ENCODE peak calls at places on chromosomes 13 and 19, in ten cellular contexts. One of them, this sample, is unnamed.
A peak's percentile ranks its signal among the peaks of the same experiment; 100 is the strongest.

GRCh38 chr19:6424190-6424938 is at the start of gene KHSRP:
- DNase-seq in astrocyte: no peak
- DNase-seq in psoas muscle: peak; percentile 100
- DNase-seq in Peyer's patch: no peak
- DNase-seq in PC-9: no peak
- DNase-seq in heart right ventricle: no peak
- DNase-seq in mammary epithelial cell: no peak
- DNase-seq in fibroblast of lung: no peak
- DNase-seq in IMR-90: no peak
- DNase-seq in endodermal cell: no peak
- DNase-seq in this sample: peak; percentile 39

GRCh38 chr19:55493052-55493649 is 4.9 kb downstream of the SSC5D start:
- DNase-seq in Peyer's patch: no peak
- DNase-seq in endodermal cell: no peak
- DNase-seq in PC-9: no peak
- DNase-seq in fibroblast of lung: peak; percentile 48
- DNase-seq in astrocyte: peak; percentile 24
- DNase-seq in IMR-90: peak; percentile 67
- DNase-seq in psoas muscle: no peak
- DNase-seq in heart right ventricle: peak; percentile 57
- DNase-seq in mammary epithelial cell: no peak
- DNase-seq in this sample: no peak

GRCh38 chr19:16340092-16340491 is 15.5 kb downstream of the KLF2 start:
- DNase-seq in psoas muscle: no peak
- DNase-seq in endodermal cell: no peak
- DNase-seq in fibroblast of lung: peak; percentile 77
- DNase-seq in IMR-90: peak; percentile 61
- DNase-seq in PC-9: no peak
- DNase-seq in Peyer's patch: no peak
- DNase-seq in mammary epithelial cell: no peak
- DNase-seq in heart right ventricle: no peak
- DNase-seq in astrocyte: peak; percentile 76
- DNase-seq in this sample: no peak

GRCh38 chr13:55534306-55534705 is 1606.4 kb upstream of the PRR20A start:
- DNase-seq in PC-9: no peak
- DNase-seq in fibroblast of lung: no peak
- DNase-seq in heart right ventricle: no peak
- DNase-seq in mammary epithelial cell: no peak
- DNase-seq in psoas muscle: no peak
- DNase-seq in astrocyte: no peak
- DNase-seq in IMR-90: no peak
- DNase-seq in endodermal cell: no peak
- DNase-seq in Peyer's patch: no peak
- DNase-seq in this sample: no peak

GRCh38 chr13:44652223-44652622 is 76.1 kb upstream of the TSC22D1 start:
- DNase-seq in astrocyte: no peak
- DNase-seq in psoas muscle: no peak
- DNase-seq in Peyer's patch: no peak
- DNase-seq in fibroblast of lung: no peak
- DNase-seq in PC-9: no peak
- DNase-seq in mammary epithelial cell: no peak
- DNase-seq in IMR-90: no peak
- DNase-seq in endodermal cell: no peak
- DNase-seq in heart right ventricle: no peak
- DNase-seq in this sample: no peak

GRCh38 chr19:41588497-41589209 is 12.7 kb downstream of the CEACAM21 start:
- DNase-seq in heart right ventricle: peak; percentile 31
- DNase-seq in endodermal cell: peak; percentile 81
- DNase-seq in PC-9: no peak
- DNase-seq in astrocyte: peak; percentile 10
- DNase-seq in IMR-90: peak; percentile 29
- DNase-seq in fibroblast of lung: peak; percentile 27
- DNase-seq in psoas muscle: no peak
- DNase-seq in Peyer's patch: no peak
- DNase-seq in mammary epithelial cell: peak; percentile 22
- DNase-seq in this sample: peak; percentile 22

GRCh38 chr13:57627663-57628062 is 3.9 kb upstream of the PCDH17 start:
- DNase-seq in PC-9: no peak
- DNase-seq in endodermal cell: no peak
- DNase-seq in IMR-90: peak; percentile 2
- DNase-seq in psoas muscle: no peak
- DNase-seq in Peyer's patch: no peak
- DNase-seq in astrocyte: peak; percentile 12
- DNase-seq in mammary epithelial cell: no peak
- DNase-seq in fibroblast of lung: peak; percentile 27
- DNase-seq in heart right ventricle: no peak
- DNase-seq in this sample: no peak

GRCh38 chr19:38564981-38565685 is 52.6 kb downstream of the MAP4K1 start:
- DNase-seq in mammary epithelial cell: no peak
- DNase-seq in endodermal cell: peak; percentile 69
- DNase-seq in heart right ventricle: no peak
- DNase-seq in IMR-90: no peak
- DNase-seq in fibroblast of lung: peak; percentile 6
- DNase-seq in Peyer's patch: peak; percentile 60
- DNase-seq in psoas muscle: no peak
- DNase-seq in PC-9: no peak
- DNase-seq in astrocyte: no peak
- DNase-seq in this sample: no peak

GRCh38 chr19:11381535-11382369 is 2.4 kb downstream of the EPOR start:
- DNase-seq in IMR-90: peak; percentile 88
- DNase-seq in psoas muscle: peak; percentile 73
- DNase-seq in fibroblast of lung: peak; percentile 85
- DNase-seq in astrocyte: peak; percentile 75
- DNase-seq in Peyer's patch: peak; percentile 89
- DNase-seq in PC-9: no peak
- DNase-seq in endodermal cell: peak; percentile 96
- DNase-seq in heart right ventricle: peak; percentile 75
- DNase-seq in mammary epithelial cell: peak; percentile 91
- DNase-seq in this sample: peak; percentile 82

GRCh38 chr13:30339721-30340366 is 32.5 kb upstream of the KATNAL1 start:
- DNase-seq in PC-9: no peak
- DNase-seq in endodermal cell: no peak
- DNase-seq in astrocyte: peak; percentile 14
- DNase-seq in mammary epithelial cell: no peak
- DNase-seq in IMR-90: no peak
- DNase-seq in psoas muscle: no peak
- DNase-seq in heart right ventricle: no peak
- DNase-seq in Peyer's patch: no peak
- DNase-seq in fibroblast of lung: peak; percentile 38
- DNase-seq in this sample: no peak

GRCh38 chr13:46181799-46182490 is at the start of gene LCP1:
- DNase-seq in psoas muscle: no peak
- DNase-seq in mammary epithelial cell: peak; percentile 10
- DNase-seq in heart right ventricle: no peak
- DNase-seq in astrocyte: no peak
- DNase-seq in PC-9: peak; percentile 87
- DNase-seq in Peyer's patch: peak; percentile 88
- DNase-seq in fibroblast of lung: no peak
- DNase-seq in IMR-90: no peak
- DNase-seq in endodermal cell: peak; percentile 47
- DNase-seq in this sample: peak; percentile 82

GRCh38 chr19:10921909-10922637 is 6.4 kb downstream of the YIPF2 start:
- DNase-seq in heart right ventricle: no peak
- DNase-seq in fibroblast of lung: no peak
- DNase-seq in psoas muscle: no peak
- DNase-seq in mammary epithelial cell: no peak
- DNase-seq in IMR-90: no peak
- DNase-seq in astrocyte: no peak
- DNase-seq in endodermal cell: no peak
- DNase-seq in PC-9: peak; percentile 30
- DNase-seq in Peyer's patch: no peak
- DNase-seq in this sample: no peak

GRCh38 chr13:67390462-67391093 is 160.4 kb upstream of the PCDH9 start:
- DNase-seq in psoas muscle: no peak
- DNase-seq in astrocyte: peak; percentile 55
- DNase-seq in fibroblast of lung: peak; percentile 66
- DNase-seq in IMR-90: peak; percentile 76
- DNase-seq in endodermal cell: no peak
- DNase-seq in PC-9: no peak
- DNase-seq in Peyer's patch: no peak
- DNase-seq in mammary epithelial cell: no peak
- DNase-seq in heart right ventricle: no peak
- DNase-seq in this sample: no peak

GRCh38 chr19:29380581-29380980 is 145.2 kb upstream of the VSTM2B start:
- DNase-seq in Peyer's patch: peak; percentile 1
- DNase-seq in fibroblast of lung: no peak
- DNase-seq in psoas muscle: no peak
- DNase-seq in astrocyte: no peak
- DNase-seq in IMR-90: no peak
- DNase-seq in heart right ventricle: no peak
- DNase-seq in endodermal cell: peak; percentile 22
- DNase-seq in mammary epithelial cell: no peak
- DNase-seq in PC-9: no peak
- DNase-seq in this sample: no peak

GRCh38 chr13:103055166-103055565 is 11.1 kb downstream of the SLC10A2 start:
- DNase-seq in psoas muscle: no peak
- DNase-seq in heart right ventricle: no peak
- DNase-seq in PC-9: no peak
- DNase-seq in Peyer's patch: no peak
- DNase-seq in endodermal cell: no peak
- DNase-seq in fibroblast of lung: no peak
- DNase-seq in mammary epithelial cell: no peak
- DNase-seq in astrocyte: no peak
- DNase-seq in IMR-90: no peak
- DNase-seq in this sample: no peak

GRCh38 chr13:103056008-103056407 is 10.2 kb downstream of the SLC10A2 start:
- DNase-seq in PC-9: no peak
- DNase-seq in fibroblast of lung: no peak
- DNase-seq in heart right ventricle: no peak
- DNase-seq in astrocyte: no peak
- DNase-seq in endodermal cell: no peak
- DNase-seq in mammary epithelial cell: no peak
- DNase-seq in Peyer's patch: no peak
- DNase-seq in psoas muscle: no peak
- DNase-seq in IMR-90: no peak
- DNase-seq in this sample: no peak
- H3K9me3 ChIP-seq in PC-9: peaks cover 5% of the 10 kb centered on the region
- H3K9me3 ChIP-seq in fibroblast of lung: no peaks in the 10 kb centered on the region
- H3K9me3 ChIP-seq in heart right ventricle: peaks cover 4% of the 10 kb centered on the region
- H3K9me3 ChIP-seq in astrocyte: peaks cover 6% of the 10 kb centered on the region
- H3K9me3 ChIP-seq in endodermal cell: peaks cover 27% of the 10 kb centered on the region
- H3K9me3 ChIP-seq in mammary epithelial cell: peaks cover 8% of the 10 kb centered on the region
- H3K9me3 ChIP-seq in Peyer's patch: no peaks in the 10 kb centered on the region
- H3K9me3 ChIP-seq in psoas muscle: peaks cover 9% of the 10 kb centered on the region
- H3K9me3 ChIP-seq in IMR-90: peaks cover 12% of the 10 kb centered on the region
- H3K9me3 ChIP-seq in this sample: peaks cover 3% of the 10 kb centered on the region

DNA sequence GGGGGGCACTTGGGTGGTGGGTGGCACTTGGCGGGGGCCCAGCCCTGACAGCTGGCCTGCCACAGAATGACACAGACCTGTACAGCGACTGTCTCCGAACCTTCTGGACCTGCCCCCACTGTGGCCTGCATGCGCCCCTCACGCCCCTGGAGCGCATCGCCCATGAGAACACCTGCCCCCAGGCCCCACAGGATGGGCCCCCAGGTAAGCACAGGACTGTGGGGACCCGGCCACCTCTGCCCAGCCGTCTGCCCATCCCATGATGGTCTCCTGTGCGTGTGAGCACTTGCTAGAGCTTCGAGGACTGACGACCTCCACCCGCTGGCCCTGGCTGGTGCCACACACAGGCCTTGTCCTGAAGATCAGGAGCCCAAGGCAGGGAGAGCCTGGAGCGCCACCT is 32.0 kb downstream of the DHX34 start:
- DNase-seq in astrocyte: no peak
- DNase-seq in PC-9: no peak
- DNase-seq in psoas muscle: no peak
- DNase-seq in heart right ventricle: no peak
- DNase-seq in mammary epithelial cell: no peak
- DNase-seq in fibroblast of lung: no peak
- DNase-seq in Peyer's patch: no peak
- DNase-seq in IMR-90: no peak
- DNase-seq in endodermal cell: no peak
- DNase-seq in this sample: no peak
- H3K4me1 ChIP-seq in astrocyte: no peaks in the 10 kb centered on the region
- H3K4me1 ChIP-seq in PC-9: no peaks in the 10 kb centered on the region
- H3K4me1 ChIP-seq in psoas muscle: peaks cover 8% of the 10 kb centered on the region
- H3K4me1 ChIP-seq in heart right ventricle: peaks cover 4% of the 10 kb centered on the region
- H3K4me1 ChIP-seq in mammary epithelial cell: no peaks in the 10 kb centered on the region
- H3K4me1 ChIP-seq in fibroblast of lung: no peaks in the 10 kb centered on the region
- H3K4me1 ChIP-seq in Peyer's patch: peaks cover 7% of the 10 kb centered on the region
- H3K4me1 ChIP-seq in IMR-90: no peaks in the 10 kb centered on the region
- H3K4me1 ChIP-seq in endodermal cell: no peaks in the 10 kb centered on the region
- H3K4me1 ChIP-seq in this sample: peaks cover 14% of the 10 kb centered on the region

DNA sequence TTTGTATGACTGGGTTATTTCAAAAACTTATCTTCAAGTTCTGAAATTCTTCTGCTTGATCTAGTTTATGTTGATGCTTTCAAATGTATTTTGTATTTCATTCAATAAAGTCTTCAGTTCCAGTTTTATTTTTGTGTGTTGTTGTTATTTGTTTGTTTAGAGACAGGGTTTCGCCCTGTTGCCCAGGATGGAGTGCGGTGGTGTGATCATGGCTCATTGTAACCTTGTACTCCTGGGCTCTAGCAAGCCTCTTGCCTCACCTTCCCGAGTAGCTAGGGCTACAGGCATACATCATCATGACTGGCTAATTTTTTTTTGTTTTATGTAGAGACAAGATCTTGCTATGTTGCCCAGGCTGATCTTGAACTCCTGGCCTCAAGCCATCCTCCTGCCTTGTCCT is 40.3 kb upstream of the ARHGEF7 start:
- DNase-seq in mammary epithelial cell: no peak
- DNase-seq in astrocyte: no peak
- DNase-seq in psoas muscle: no peak
- DNase-seq in IMR-90: no peak
- DNase-seq in heart right ventricle: no peak
- DNase-seq in Peyer's patch: no peak
- DNase-seq in endodermal cell: no peak
- DNase-seq in fibroblast of lung: no peak
- DNase-seq in PC-9: no peak
- DNase-seq in this sample: no peak
- H3K9me3 ChIP-seq in mammary epithelial cell: peaks cover 6% of the 10 kb centered on the region
- H3K9me3 ChIP-seq in astrocyte: peaks cover 7% of the 10 kb centered on the region
- H3K9me3 ChIP-seq in psoas muscle: peaks cover 22% of the 10 kb centered on the region
- H3K9me3 ChIP-seq in IMR-90: peaks cover 9% of the 10 kb centered on the region
- H3K9me3 ChIP-seq in heart right ventricle: peaks cover 7% of the 10 kb centered on the region
- H3K9me3 ChIP-seq in Peyer's patch: no peaks in the 10 kb centered on the region
- H3K9me3 ChIP-seq in endodermal cell: peaks cover 54% of the 10 kb centered on the region
- H3K9me3 ChIP-seq in fibroblast of lung: no peaks in the 10 kb centered on the region
- H3K9me3 ChIP-seq in PC-9: peaks cover 14% of the 10 kb centered on the region
- H3K9me3 ChIP-seq in this sample: peaks cover 24% of the 10 kb centered on the region

GRCh38 chr19:51224163-51224641 is 678 bp upstream of the CD33 start:
- DNase-seq in IMR-90: no peak
- DNase-seq in psoas muscle: no peak
- DNase-seq in endodermal cell: no peak
- DNase-seq in PC-9: no peak
- DNase-seq in Peyer's patch: no peak
- DNase-seq in fibroblast of lung: no peak
- DNase-seq in heart right ventricle: no peak
- DNase-seq in mammary epithelial cell: no peak
- DNase-seq in astrocyte: no peak
- DNase-seq in this sample: peak; percentile 70

DNA sequence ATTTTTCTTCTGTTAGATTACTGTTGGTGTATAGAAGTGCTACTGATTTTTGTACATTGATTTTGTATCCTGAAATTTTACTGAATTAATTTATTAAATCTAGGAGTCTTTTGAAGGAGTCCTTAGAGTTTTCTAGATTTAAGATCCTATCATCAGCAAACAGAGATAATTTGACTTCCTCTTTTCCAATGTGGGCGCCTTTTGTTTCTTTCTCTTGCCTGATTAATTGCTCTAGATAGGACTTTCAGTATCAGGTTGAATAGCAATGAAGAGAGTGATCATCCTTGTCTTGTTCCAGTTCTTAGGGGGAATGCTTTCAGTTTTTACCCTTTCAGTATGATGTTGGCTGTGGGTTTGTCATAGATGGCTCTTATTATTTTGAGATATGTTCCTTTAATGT is 5.6 kb upstream of the CD33 start:
- DNase-seq in psoas muscle: no peak
- DNase-seq in endodermal cell: no peak
- DNase-seq in mammary epithelial cell: no peak
- DNase-seq in fibroblast of lung: no peak
- DNase-seq in astrocyte: no peak
- DNase-seq in PC-9: no peak
- DNase-seq in Peyer's patch: no peak
- DNase-seq in IMR-90: no peak
- DNase-seq in heart right ventricle: no peak
- DNase-seq in this sample: no peak
- H3K4me1 ChIP-seq in psoas muscle: no peaks in the 10 kb centered on the region
- H3K4me1 ChIP-seq in endodermal cell: no peaks in the 10 kb centered on the region
- H3K4me1 ChIP-seq in mammary epithelial cell: no peaks in the 10 kb centered on the region
- H3K4me1 ChIP-seq in fibroblast of lung: no peaks in the 10 kb centered on the region
- H3K4me1 ChIP-seq in astrocyte: no peaks in the 10 kb centered on the region
- H3K4me1 ChIP-seq in PC-9: no peaks in the 10 kb centered on the region
- H3K4me1 ChIP-seq in Peyer's patch: no peaks in the 10 kb centered on the region
- H3K4me1 ChIP-seq in IMR-90: no peaks in the 10 kb centered on the region
- H3K4me1 ChIP-seq in heart right ventricle: no peaks in the 10 kb centered on the region
- H3K4me1 ChIP-seq in this sample: peaks cover under 1% of the 10 kb centered on the region